ENCODE peak calls at places on chromosome 14, in nine cellular contexts. G is GM20000; U is activated CD4-positive, alpha-beta T cell treated with anti-CD3 and anti-CD28 coated beads, Interleukin-2, amount 50 U/mL, for 1 hour; D is COR-L47; E is fibroblast of the aortic adventitia; I is heart right ventricle; L is NCI-H1048; T is stimulated activated CD4-positive, alpha-beta T cell treated with anti-CD3 and anti-CD28 coated beads, Interleukin-2, amount 100 ng/mL, for 48 hours; O is astrocyte of the spinal cord. H is an unnamed sample.

GRCh38 chr14:74956000-74956279 is 543 bp upstream of the PGF start:
- DNase-seq in U (no peak), L (no peak), D (no peak), T (no peak), I (no peak), E (no peak), O (no peak), G (no peak), H (no peak)

GRCh38 chr14:92914087-92914656 is 8.8 kb upstream of the CHGA start:
- DNase-seq in E (peak), T (peak), U (peak), O (peak), G (peak), D (no peak), I (peak), L (no peak), H (no peak)

GRCh38 chr14:72519543-72519942 is 374.4 kb downstream of the DPF3 start:
- DNase-seq in E (no peak), T (no peak), I (no peak), G (no peak), D (no peak), O (no peak), U (no peak), L (no peak), H (peak)

GRCh38 chr14:100096656-100097055 is 31.4 kb downstream of the EVL start:
- DNase-seq in I (no peak), O (peak), U (no peak), T (no peak), E (no peak), D (no peak), G (no peak), L (no peak), H (no peak)

GRCh38 chr14:54727929-54728328 is 161.0 kb downstream of the SAMD4A start:
- DNase-seq in G (no peak), E (no peak), D (no peak), O (no peak), U (no peak), I (no peak), T (no peak), L (no peak), H (no peak)

GRCh38 chr14:73785336-73785833 is 66.2 kb upstream of the PTGR2 start:
- DNase-seq in G (no peak), L (no peak), T (no peak), D (no peak), I (no peak), U (no peak), E (peak), O (peak), H (peak)

GRCh38 chr14:74491952-74492351 is 1.2 kb downstream of the NPC2 start:
- DNase-seq in G (peak), D (no peak), E (peak), U (no peak), O (peak), T (no peak), I (no peak), L (no peak), H (peak)

GRCh38 chr14:92501891-92502351 is 11.7 kb upstream of the RIN3 start:
- DNase-seq in O (peak), U (no peak), T (no peak), G (no peak), D (no peak), I (no peak), L (no peak), E (peak), H (no peak)

GRCh38 chr14:30525833-30526232 is 33.1 kb upstream of the G2E3 start:
- DNase-seq in I (no peak), U (no peak), D (no peak), E (no peak), G (no peak), O (peak), T (no peak), L (no peak), H (no peak)

GRCh38 chr14:81396108-81396507 is 4.0 kb downstream of the STON2 start:
- DNase-seq in T (no peak), D (no peak), U (no peak), O (no peak), E (peak), G (no peak), I (no peak), L (no peak), H (no peak)

GRCh38 chr14:100524933-100525243 is 62.3 kb downstream of the BEGAIN start:
- DNase-seq in T (no peak), O (no peak), G (peak), E (no peak), I (no peak), U (peak), L (no peak), D (no peak), H (no peak)

GRCh38 chr14:63394856-63395255 is 76.1 kb upstream of the GPHB5 start:
- DNase-seq in U (no peak), D (no peak), E (no peak), G (no peak), T (no peak), L (no peak), I (no peak), O (no peak), H (no peak)

GRCh38 chr14:80216818-80217217 is 5.5 kb upstream of the DIO2 start:
- DNase-seq in I (no peak), D (no peak), T (no peak), G (no peak), E (peak), O (no peak), U (no peak), L (no peak), H (no peak)

GRCh38 chr14:37251778-37252177 is 54.0 kb downstream of the MIPOL1 start:
- DNase-seq in D (no peak), I (no peak), O (no peak), U (no peak), E (no peak), G (no peak), T (no peak), L (no peak), H (no peak)

GRCh38 chr14:45249847-45250575 is 3.0 kb downstream of the MIS18BP1 start:
- DNase-seq in L (no peak), D (no peak), O (peak), G (peak), U (no peak), I (no peak), T (no peak), E (peak), H (peak)

GRCh38 chr14:77804592-77804991 is 4.7 kb downstream of the ADCK1 start:
- DNase-seq in U (no peak), L (no peak), G (peak), D (no peak), I (no peak), O (no peak), E (peak), T (peak), H (no peak)

GRCh38 chr14:39396448-39396847 is 35.8 kb downstream of the FBXO33 start:
- DNase-seq in G (no peak), D (no peak), I (no peak), O (peak), E (peak), L (no peak), U (no peak), T (no peak), H (no peak)

GRCh38 chr14:95776798-95777615 is 63.1 kb upstream of the TCL1A start:
- DNase-seq in G (no peak), I (no peak), D (peak), O (no peak), U (no peak), T (no peak), E (no peak), L (no peak), H (no peak)

GRCh38 chr14:67765192-67765834 is 51.1 kb downstream of the ZFYVE26 start:
- DNase-seq in G (no peak), U (no peak), L (no peak), T (no peak), E (no peak), O (no peak), D (no peak), I (no peak), H (no peak)

GRCh38 chr14:72708708-72709475 is 185.0 kb downstream of the DPF3 start:
- DNase-seq in I (no peak), U (no peak), D (no peak), E (no peak), O (no peak), L (no peak), G (no peak), T (no peak), H (no peak)

GRCh38 chr14:73710737-73711136 is 3.4 kb downstream of the PNMA1 start:
- DNase-seq in D (no peak), O (no peak), T (no peak), L (no peak), E (no peak), U (no peak), G (no peak), I (no peak), H (no peak)

GRCh38 chr14:29376251-29376650 is 551.4 kb downstream of the PRKD1 start:
- DNase-seq in U (no peak), I (no peak), O (no peak), E (no peak), D (no peak), T (no peak), L (no peak), G (no peak), H (no peak)

GRCh38 chr14:98112211-98112780 is 1159.7 kb downstream of the BCL11B start:
- DNase-seq in G (no peak), L (no peak), D (no peak), I (no peak), U (no peak), E (no peak), O (no peak), T (no peak), H (no peak)

GRCh38 chr14:47993883-47994282 is 318.5 kb upstream of the MDGA2 start:
- DNase-seq in E (no peak), G (no peak), T (no peak), I (no peak), O (no peak), D (no peak), L (no peak), U (no peak), H (no peak)

GRCh38 chr14:100528962-100529560 is 58.2 kb downstream of the BEGAIN start:
- DNase-seq in D (no peak), I (no peak), E (no peak), T (no peak), G (no peak), L (no peak), O (no peak), U (no peak), H (no peak)

GRCh38 chr14:23536494-23536893 is 15.1 kb downstream of the ZFHX2 start:
- DNase-seq in O (no peak), I (no peak), U (no peak), T (no peak), L (no peak), E (no peak), D (no peak), G (no peak), H (no peak)

GRCh38 chr14:75842624-75843023 is 139.2 kb downstream of the TGFB3 start:
- DNase-seq in G (no peak), D (no peak), T (no peak), I (no peak), U (no peak), O (no peak), E (no peak), L (no peak), H (no peak)

GRCh38 chr14:35808076-35808657 is 928 bp downstream of the RALGAPA1 start:
- DNase-seq in U (no peak), O (peak), E (peak), D (no peak), I (no peak), G (no peak), T (peak), L (no peak), H (no peak)

GRCh38 chr14:91509878-91510170 is 286 bp downstream of the PPP4R3A start:
- DNase-seq in O (no peak), D (no peak), T (no peak), I (no peak), U (no peak), E (no peak), L (no peak), G (no peak), H (no peak)

GRCh38 chr14:73283592-73284379 is 46.5 kb downstream of the PAPLN start:
- DNase-seq in T (no peak), U (no peak), E (peak), D (no peak), G (no peak), L (no peak), I (no peak), O (peak), H (no peak)

GRCh38 chr14:87863047-87863446 is 129.9 kb downstream of the GALC start:
- DNase-seq in G (no peak), E (no peak), I (no peak), T (no peak), O (no peak), U (no peak), D (no peak), L (no peak), H (no peak)

GRCh38 chr14:75125617-75126016 is 1.2 kb downstream of the NEK9 start:
- DNase-seq in E (peak), L (no peak), O (peak), D (no peak), T (no peak), U (no peak), I (no peak), G (no peak), H (no peak)

GRCh38 chr14:56061051-56061450 is 57.2 kb upstream of the PELI2 start:
- DNase-seq in G (no peak), D (no peak), T (no peak), E (no peak), O (no peak), U (no peak), L (no peak), I (no peak), H (no peak)

GRCh38 chr14:105925615-105926414 is 399.4 kb downstream of the TMEM121 start:
- DNase-seq in D (no peak), L (no peak), I (no peak), T (no peak), U (no peak), G (no peak), E (no peak), O (no peak), H (no peak)

GRCh38 chr14:104294983-104295680 is 156.7 kb downstream of the KIF26A start:
- DNase-seq in L (no peak), O (no peak), U (no peak), E (no peak), G (no peak), D (no peak), I (no peak), T (no peak), H (no peak)

GRCh38 chr14:61211476-61212262 is 69.5 kb downstream of the TMEM30B start:
- DNase-seq in O (no peak), L (no peak), I (no peak), G (no peak), D (peak), T (no peak), U (no peak), E (no peak), H (no peak)

GRCh38 chr14:43408472-43408871 is 1098.6 kb downstream of the FSCB start:
- DNase-seq in I (no peak), E (no peak), O (no peak), U (no peak), T (no peak), L (no peak), G (no peak), D (no peak), H (no peak)

GRCh38 chr14:69387311-69387710 is 10.8 kb downstream of the ERH start:
- DNase-seq in U (no peak), E (no peak), L (no peak), G (no peak), D (no peak), I (no peak), O (peak), T (no peak), H (no peak)